ENCODE peak calls at places on chromosomes 11 and 22, in nine cellular contexts. L is tibial artery, N is kidney, M is heart right ventricle, S is pancreas, R is IMR-90, Z is thoracic aorta, G is GM23248, B is K562. J is an unnamed sample.

GRCh38 chr11:82896183-82896582 is 4.0 kb downstream of the PRCP start:
- DNase-seq in L (no peak), N (no peak), M (no peak), S (no peak), R (no peak), Z (no peak), G (no peak), B (no peak), J (no peak)

GRCh38 chr11:133706925-133707794 is 138.2 kb downstream of the SPATA19 start:
- DNase-seq in L (no peak), N (no peak), M (no peak), S (no peak), R (no peak), Z (no peak), G (no peak), B (no peak), J (no peak)

GRCh38 chr11:65435981-65436411 is 13.4 kb downstream of the NEAT1 start:
- DNase-seq in L (no peak), N (peak), M (peak), S (peak), R (no peak), Z (no peak), G (peak), B (peak), J (no peak)

GRCh38 chr11:67646535-67647336 is 3.8 kb downstream of the ACY3 start:
- DNase-seq in L (peak), N (peak), M (no peak), S (peak), R (no peak), Z (no peak), G (no peak), B (no peak), J (no peak)

GRCh38 chr11:12180257-12181205 is 70.1 kb downstream of the MICAL2 start:
- DNase-seq in L (no peak), N (no peak), M (no peak), S (no peak), R (no peak), Z (no peak), G (no peak), B (no peak), J (no peak)

GRCh38 chr11:75090778-75091177 is 5.9 kb downstream of the OR2AT4 start:
- DNase-seq in L (no peak), N (no peak), M (no peak), S (no peak), R (no peak), Z (no peak), G (no peak), B (no peak), J (no peak)

GRCh38 chr11:133269272-133269671 is 263.0 kb downstream of the OPCML start:
- DNase-seq in L (no peak), N (no peak), M (no peak), S (no peak), R (no peak), Z (no peak), G (no peak), B (no peak), J (no peak)

GRCh38 chr22:39658367-39658766 is 87.8 kb downstream of the CACNA1I start:
- DNase-seq in L (no peak), N (no peak), M (no peak), S (no peak), R (no peak), Z (no peak), G (no peak), B (no peak), J (no peak)

GRCh38 chr11:57160665-57161064 is 21.1 kb upstream of the LRRC55 start:
- DNase-seq in L (no peak), N (no peak), M (no peak), S (no peak), R (no peak), Z (no peak), G (no peak), B (no peak), J (no peak)

GRCh38 chr11:121967131-121967689 is 148.8 kb downstream of the BLID start:
- DNase-seq in L (no peak), N (no peak), M (no peak), S (no peak), R (no peak), Z (no peak), G (no peak), B (no peak), J (no peak)

GRCh38 chr11:103079833-103080232 is 12.1 kb downstream of the DCUN1D5 start:
- DNase-seq in L (no peak), N (no peak), M (no peak), S (no peak), R (peak), Z (no peak), G (peak), B (no peak), J (no peak)

GRCh38 chr22:45672564-45673481 is 1.2 kb downstream of the ATXN10 start:
- DNase-seq in L (no peak), N (no peak), M (no peak), S (no peak), R (no peak), Z (no peak), G (no peak), B (no peak), J (no peak)

GRCh38 chr11:469684-470667 is 19.9 kb downstream of the PTDSS2 start:
- DNase-seq in L (peak), N (peak), M (no peak), S (peak), R (peak), Z (no peak), G (peak), B (no peak), J (peak)

DNA sequence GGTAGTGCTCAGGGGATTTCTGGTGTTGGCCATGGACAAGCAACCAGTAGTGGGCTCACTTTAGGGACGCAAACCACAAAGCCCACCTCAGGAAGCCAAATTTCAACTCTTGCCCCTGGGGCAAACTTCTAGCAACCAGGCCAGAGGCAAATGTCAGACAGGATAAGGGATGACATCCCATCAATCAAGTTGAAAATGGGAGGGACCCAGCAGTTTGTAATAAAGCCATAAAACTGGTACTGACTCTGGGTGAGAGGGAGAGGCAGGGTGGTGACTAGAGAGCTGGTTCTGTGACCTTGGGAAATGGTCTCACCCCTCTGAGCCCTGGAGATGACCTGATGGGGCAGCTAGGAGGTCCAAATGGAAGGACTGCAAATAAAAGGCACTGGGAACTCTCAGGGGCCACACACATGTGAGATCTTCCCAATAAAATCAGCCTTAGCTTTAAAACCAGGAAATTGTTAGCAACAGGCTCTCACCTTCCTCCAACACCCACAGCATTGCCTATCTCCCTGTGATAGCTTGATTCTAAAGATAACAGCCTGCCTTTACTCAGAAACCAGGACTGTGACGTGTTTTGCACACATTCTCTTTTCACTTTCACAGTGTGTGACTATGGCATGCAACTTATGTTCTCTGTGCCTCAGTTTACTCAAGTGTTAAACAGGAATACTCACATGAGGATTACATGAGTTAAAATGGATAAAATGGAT is 6.4 kb upstream of the TBC1D10A start:
- DNase-seq in L (no peak), N (no peak), M (no peak), S (no peak), R (no peak), Z (no peak), G (no peak), B (no peak), J (no peak)
- H3K27ac ChIP-seq in L (no peak), N (no peak), M (no peak), S (no peak), R (no peak), Z (no peak), G (no peak), B (no peak), J (no peak)

GRCh38 chr22:44269757-44270555 is 42.8 kb downstream of the SHISAL1 start:
- DNase-seq in L (no peak), N (no peak), M (no peak), S (peak), R (no peak), Z (no peak), G (no peak), B (no peak), J (no peak)

GRCh38 chr22:44270556-44270880 is 42.2 kb downstream of the SHISAL1 start:
- DNase-seq in L (no peak), N (no peak), M (no peak), S (no peak), R (no peak), Z (no peak), G (no peak), B (no peak), J (no peak)

GRCh38 chr22:44273175-44273574 is 39.6 kb downstream of the SHISAL1 start:
- DNase-seq in L (no peak), N (no peak), M (no peak), S (no peak), R (no peak), Z (no peak), G (no peak), B (no peak), J (no peak)

GRCh38 chr22:44271010-44271500 is 41.7 kb downstream of the SHISAL1 start:
- DNase-seq in L (no peak), N (no peak), M (no peak), S (no peak), R (no peak), Z (no peak), G (no peak), B (no peak), J (no peak)

DNA sequence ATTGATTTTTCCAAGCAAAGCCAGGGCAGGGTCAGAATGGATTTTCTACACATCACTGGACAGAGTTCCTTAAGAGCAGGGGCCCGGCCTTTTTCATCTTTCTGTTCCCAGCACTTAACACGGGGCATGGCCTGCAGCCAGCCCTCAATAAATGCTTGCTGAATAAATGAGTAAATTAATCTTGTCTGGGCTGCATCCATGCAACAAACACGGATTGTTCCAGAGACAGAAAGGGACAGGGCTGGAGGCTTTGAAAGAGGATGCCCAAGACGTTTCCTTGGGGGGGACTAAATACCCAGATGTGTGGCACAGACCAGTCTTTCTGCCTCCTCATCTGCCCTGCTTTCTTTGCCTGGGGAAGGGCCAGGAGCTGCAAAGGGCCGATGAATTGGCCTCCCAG is 40.4 kb downstream of the SHISAL1 start:
- DNase-seq in L (no peak), N (peak), M (no peak), S (no peak), R (no peak), Z (no peak), G (no peak), B (no peak), J (no peak)
- H3K27ac ChIP-seq in L (no peak), N (no peak), M (no peak), S (no peak), R (no peak), Z (no peak), G (no peak), B (no peak), J (no peak)

DNA sequence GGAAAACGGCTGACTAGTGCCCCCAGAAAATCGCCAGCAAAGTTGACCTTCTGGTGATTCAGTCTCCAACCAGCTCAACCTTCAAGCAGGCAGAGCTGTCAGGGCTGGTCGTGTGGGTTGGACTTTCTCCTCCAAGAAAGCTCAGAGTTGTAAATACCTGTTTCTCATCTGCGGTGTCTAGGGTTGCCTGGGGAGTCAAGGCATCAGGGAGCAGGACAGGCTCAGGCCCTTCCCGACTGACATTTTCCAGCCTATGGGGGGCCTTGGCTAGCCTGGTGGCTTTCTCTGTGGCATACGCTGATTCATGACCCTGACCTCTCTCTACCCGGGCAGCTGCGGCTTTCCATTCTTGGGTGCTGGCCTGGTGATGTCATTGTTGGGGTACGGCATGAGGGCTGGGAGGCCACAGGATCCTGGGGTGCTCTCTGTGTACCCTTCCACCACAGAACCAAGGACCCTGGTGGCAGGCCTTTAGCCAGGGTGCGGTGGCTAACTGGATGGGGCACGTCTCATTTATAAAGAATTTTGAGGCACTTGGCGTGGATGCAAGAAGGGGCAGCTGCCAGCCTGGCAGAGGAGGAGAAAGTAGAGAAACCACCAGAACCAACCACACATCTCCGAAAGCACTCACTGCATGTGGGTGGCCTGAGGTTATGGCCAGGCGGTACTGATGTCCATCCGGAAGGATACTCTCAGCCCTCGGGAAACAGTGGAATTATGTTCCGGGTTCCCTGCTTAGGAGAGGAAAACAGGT is 64.9 kb downstream of the BCR start:
- DNase-seq in L (no peak), N (no peak), M (no peak), S (no peak), R (peak), Z (no peak), G (peak), B (no peak), J (no peak)
- H3K27ac ChIP-seq in L (peak), N (no peak), M (no peak), S (no peak), R (no peak), Z (peak), G (peak), B (no peak), J (no peak)

GRCh38 chr22:41302016-41302767 is 867 bp downstream of the ZC3H7B start:
- DNase-seq in L (no peak), N (no peak), M (no peak), S (no peak), R (no peak), Z (no peak), G (peak), B (no peak), J (no peak)
- H3K27ac ChIP-seq in L (peak), N (peak), M (peak), S (peak), R (peak), Z (peak), G (peak), B (peak), J (peak)

DNA sequence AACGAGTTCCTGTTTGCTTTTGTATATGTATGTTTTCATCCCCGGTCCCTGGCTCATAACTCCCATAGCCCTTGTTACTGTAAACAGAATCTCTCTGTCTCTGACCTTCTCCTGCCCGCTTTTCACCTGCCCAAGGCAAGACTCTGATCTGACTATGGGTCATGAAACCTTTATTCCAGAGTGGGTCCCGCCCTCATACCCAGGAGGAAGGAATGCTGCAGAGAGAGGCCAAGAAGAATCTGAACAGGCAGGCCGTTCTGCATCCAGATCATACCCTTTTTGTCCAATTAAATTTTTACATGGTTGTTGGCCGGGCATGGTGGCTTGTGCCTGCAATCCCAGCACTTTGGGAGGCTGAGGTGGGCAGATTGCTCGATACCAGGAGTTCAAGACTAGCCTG is 39.6 kb downstream of the GRIK4 start:
- DNase-seq in L (no peak), N (no peak), M (no peak), S (no peak), R (no peak), Z (no peak), G (no peak), B (no peak), J (no peak)
- H3K27ac ChIP-seq in L (no peak), N (no peak), M (no peak), S (no peak), R (no peak), Z (no peak), G (no peak), B (no peak), J (no peak)

DNA sequence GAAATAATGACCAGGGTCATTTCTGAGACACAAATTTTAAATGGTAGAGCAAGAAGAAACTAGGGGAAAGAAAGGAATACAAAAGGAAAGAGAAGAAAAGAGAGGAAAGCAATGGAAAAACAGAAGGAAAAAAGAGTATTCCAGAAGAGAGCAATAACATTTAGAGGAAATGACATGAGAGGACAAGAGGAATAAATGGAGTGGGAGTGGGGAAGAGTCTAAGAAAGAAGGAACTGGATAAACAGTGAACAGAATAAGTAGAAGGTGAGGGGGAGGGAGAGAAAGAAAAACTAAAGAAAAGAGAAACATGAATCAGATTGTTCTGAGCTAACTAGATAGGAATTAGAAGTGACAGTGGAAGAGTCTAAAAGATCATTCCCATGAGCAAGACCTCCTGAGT is 28.4 kb downstream of the PRDM10 start:
- DNase-seq in L (no peak), N (no peak), M (no peak), S (no peak), R (peak), Z (no peak), G (peak), B (no peak), J (no peak)
- H3K27ac ChIP-seq in L (no peak), N (peak), M (no peak), S (no peak), R (no peak), Z (no peak), G (no peak), B (no peak), J (no peak)

GRCh38 chr11:87036756-87037449 is 831 bp upstream of the TMEM135 start:
- DNase-seq in L (no peak), N (no peak), M (no peak), S (no peak), R (no peak), Z (no peak), G (no peak), B (peak), J (no peak)
- H3K27ac ChIP-seq in L (peak), N (peak), M (peak), S (peak), R (peak), Z (peak), G (no peak), B (peak), J (peak)

J was measured in substantia nigra.